ENCODE peak calls at places on chromosome X, in six cellular contexts. U is endothelial cell of umbilical vein, T is HCT116, G is GM23338, P is HepG2, W is H1. M is an unnamed sample.

GRCh38 chrX:118496763-118497079 is 1.1 kb downstream of the DOCK11 start:
- DNase-seq in P (no peak), U (no peak), G (peak), T (no peak), W (no peak), M (no peak)

GRCh38 chrX:97629597-97629985 is 745.9 kb downstream of the RPA4 start:
- DNase-seq in W (no peak), G (no peak), U (no peak), P (no peak), T (no peak), M (no peak)

GRCh38 chrX:53395605-53396298 is 26.7 kb downstream of the SMC1A start:
- DNase-seq in T (no peak), U (no peak), G (no peak), W (no peak), P (no peak), M (no peak)

GRCh38 chrX:22534643-22535042 is 261.9 kb downstream of the CBLL2 start:
- DNase-seq in P (no peak), T (no peak), G (no peak), U (peak), W (no peak), M (no peak)

GRCh38 chrX:104564921-104565703 is 887 bp upstream of the IL1RAPL2 start:
- DNase-seq in G (peak), T (no peak), W (no peak), P (no peak), U (no peak), M (no peak)

GRCh38 chrX:23911436-23911835 is 3.6 kb downstream of the CXorf58 start:
- DNase-seq in U (no peak), W (no peak), P (no peak), T (no peak), G (no peak), M (no peak)

GRCh38 chrX:101462892-101463291 is 22.4 kb upstream of the ARMCX4 start:
- DNase-seq in T (peak), U (peak), W (no peak), P (peak), G (peak), M (no peak)

GRCh38 chrX:27555514-27555913 is 34.6 kb upstream of the DCAF8L2 start:
- DNase-seq in W (no peak), P (peak), T (no peak), G (peak), U (peak), M (peak)

GRCh38 chrX:151792505-151792904 is 58.0 kb downstream of the CNGA2 start:
- DNase-seq in T (no peak), P (no peak), W (no peak), G (no peak), U (no peak), M (no peak)

GRCh38 chrX:109487640-109488039 is 5.8 kb upstream of the GUCY2F start:
- DNase-seq in G (peak), U (no peak), T (no peak), P (no peak), W (no peak), M (no peak)

GRCh38 chrX:131072871-131073571 is 14.9 kb downstream of the ARHGAP36 start:
- DNase-seq in G (peak), P (no peak), T (no peak), U (no peak), W (no peak), M (no peak)
- TF ChIP-seq EZH2 in G (peak), P (no peak), T (no peak), U (no peak), W (peak), M (no peak)

GRCh38 chrX:71107245-71107644 is 705 bp upstream of the CXorf65 start:
- DNase-seq in W (no peak), P (no peak), G (no peak), T (no peak), U (no peak), M (no peak)

GRCh38 chrX:71105638-71106037 is 902 bp downstream of the CXorf65 start:
- DNase-seq in T (no peak), G (no peak), P (no peak), U (no peak), W (no peak), M (no peak)

GRCh38 chrX:71111141-71111843 is at the start of gene IL2RG:
- DNase-seq in U (no peak), G (no peak), W (no peak), T (no peak), P (no peak), M (no peak)

GRCh38 chrX:71106427-71106826 is at the start of gene CXorf65:
- DNase-seq in G (no peak), W (no peak), U (no peak), P (no peak), T (no peak), M (no peak)

GRCh38 chrX:71107762-71108360 is 1.3 kb upstream of the CXorf65 start:
- DNase-seq in P (no peak), T (no peak), W (no peak), G (no peak), U (no peak), M (no peak)
- TF ChIP-seq POLR2AphosphoS5 in P (no peak), T (no peak), W (no peak), G (no peak), U (no peak), M (no peak)

GRCh38 chrX:21374163-21374993 is at the start of gene CNKSR2:
- DNase-seq in G (peak), P (no peak), W (no peak), U (peak), T (no peak), M (no peak)
- TF ChIP-seq EZH2 in G (no peak), P (no peak), W (no peak), U (peak), T (no peak), M (peak)

GRCh38 chrX:56800307-56800706 is 71.3 kb downstream of the NBDY start:
- DNase-seq in P (no peak), G (no peak), U (no peak), T (no peak), W (no peak), M (no peak)

GRCh38 chrX:56802921-56803848 is 74.1 kb downstream of the NBDY start:
- DNase-seq in G (peak), W (peak), U (peak), P (peak), T (no peak), M (no peak)

GRCh38 chrX:56802428-56802827 is 73.4 kb downstream of the NBDY start:
- DNase-seq in W (no peak), G (no peak), P (no peak), U (no peak), T (no peak), M (no peak)

GRCh38 chrX:56798866-56799864 is 70.1 kb downstream of the NBDY start:
- DNase-seq in W (no peak), P (peak), G (no peak), U (no peak), T (no peak), M (no peak)

GRCh38 chrX:56800801-56801200 is 71.8 kb downstream of the NBDY start:
- DNase-seq in P (no peak), T (no peak), W (no peak), U (no peak), G (no peak), M (no peak)
- TF ChIP-seq POLR2AphosphoS5 in P (no peak), T (no peak), W (no peak), U (no peak), G (no peak), M (no peak)

GRCh38 chrX:125202486-125203378 is 116.9 kb upstream of the TEX13C start:
- DNase-seq in P (no peak), U (no peak), T (no peak), G (peak), W (no peak), M (no peak)
- TF ChIP-seq EZH2 in P (no peak), U (no peak), T (no peak), G (no peak), W (no peak), M (no peak)

DNA sequence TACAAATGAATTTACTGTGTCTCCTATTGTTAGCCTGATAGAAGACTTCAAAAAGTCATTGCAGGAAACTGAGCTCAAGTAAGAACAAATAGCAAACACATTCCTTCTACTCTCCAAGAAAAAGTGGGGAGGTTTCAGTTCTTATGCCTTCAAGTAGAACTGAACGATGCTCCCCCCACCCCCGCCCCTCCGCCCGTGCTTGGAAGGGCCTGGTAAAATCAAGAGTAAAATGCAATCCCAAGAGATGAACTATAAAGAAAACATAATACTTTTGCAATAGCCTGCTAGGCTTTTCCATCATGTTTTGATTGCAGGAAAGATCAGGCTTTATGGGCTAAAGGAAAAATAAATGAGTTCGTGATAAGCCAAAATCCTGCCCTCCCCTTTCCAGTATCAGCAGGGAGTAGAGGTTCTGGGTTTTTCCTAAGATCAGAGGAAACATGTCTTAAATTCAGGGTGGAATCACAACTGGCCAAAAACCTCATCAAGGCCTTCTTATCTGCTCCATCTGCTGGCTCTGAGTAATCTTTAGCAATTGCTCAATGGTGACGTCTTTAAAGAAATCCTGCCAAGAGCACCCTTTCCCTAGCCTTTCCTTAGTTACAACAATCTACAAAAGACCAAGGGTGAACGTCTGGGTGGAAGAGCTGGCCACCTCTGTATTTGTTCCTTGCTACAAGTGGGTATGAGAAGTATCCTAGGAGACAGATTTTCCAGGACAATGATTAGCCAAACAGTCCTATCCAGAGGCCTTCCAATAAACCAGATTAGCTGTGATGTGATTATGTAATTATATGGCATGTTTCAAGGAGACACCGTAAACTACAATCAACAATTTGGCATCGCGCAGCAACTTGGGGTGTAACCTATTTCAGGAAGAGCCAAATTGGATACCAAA is 66.3 kb upstream of the FAM9C start:
- DNase-seq in T (peak), U (peak), W (no peak), P (no peak), G (peak), M (peak)
- TF ChIP-seq POLR2AphosphoS5 in T (no peak), U (peak), W (no peak), P (no peak), G (no peak), M (no peak)